ENCODE peak calls at places on chromosomes 16 and 17, in four cellular contexts. One of them, this sample, is unnamed.

GRCh38 chr16:1503110-1503955 is 10.2 kb downstream of the TELO2 start:
- DNase-seq in K562: no peak
- DNase-seq in GM12878: no peak
- DNase-seq in GM12891: no peak
- DNase-seq in this sample: no peak

GRCh38 chr17:19724501-19725420 is 8.4 kb upstream of the SLC47A2 start:
- DNase-seq in K562: no peak
- DNase-seq in GM12878: no peak
- DNase-seq in GM12891: peak
- DNase-seq in this sample: peak

GRCh38 chr16:17520567-17520966 is 49.8 kb upstream of the XYLT1 start:
- DNase-seq in K562: no peak
- DNase-seq in GM12878: no peak
- DNase-seq in GM12891: no peak
- DNase-seq in this sample: no peak

GRCh38 chr17:63431618-63431938 is 14.5 kb downstream of the CYB561 start:
- DNase-seq in K562: no peak
- DNase-seq in GM12878: no peak
- DNase-seq in GM12891: no peak
- DNase-seq in this sample: no peak

GRCh38 chr17:4675791-4676190 is 28.1 kb downstream of the PELP1 start:
- DNase-seq in K562: no peak
- DNase-seq in GM12878: no peak
- DNase-seq in GM12891: no peak
- DNase-seq in this sample: no peak

GRCh38 chr16:81446318-81447275 is 2.0 kb downstream of the CMIP start:
- DNase-seq in K562: no peak
- DNase-seq in GM12878: no peak
- DNase-seq in GM12891: peak
- DNase-seq in this sample: peak

GRCh38 chr16:70737377-70738082 is 51.7 kb upstream of the MTSS2 start:
- DNase-seq in K562: no peak
- DNase-seq in GM12878: peak
- DNase-seq in GM12891: peak
- DNase-seq in this sample: no peak

GRCh38 chr16:85651822-85652430 is 36.8 kb downstream of the GINS2 start:
- DNase-seq in K562: no peak
- DNase-seq in GM12878: no peak
- DNase-seq in GM12891: no peak
- DNase-seq in this sample: no peak

GRCh38 chr16:81505011-81505660 is 60.5 kb downstream of the CMIP start:
- DNase-seq in K562: peak
- DNase-seq in GM12878: peak
- DNase-seq in GM12891: peak
- DNase-seq in this sample: no peak

GRCh38 chr17:75720656-75721462 is at the start of gene ITGB4:
- DNase-seq in K562: peak
- DNase-seq in GM12878: no peak
- DNase-seq in GM12891: peak
- DNase-seq in this sample: peak

GRCh38 chr17:41624208-41625101 is at the start of gene KRT17:
- DNase-seq in K562: peak
- DNase-seq in GM12878: no peak
- DNase-seq in GM12891: no peak
- DNase-seq in this sample: peak

GRCh38 chr16:17296412-17296811 is 174.3 kb downstream of the XYLT1 start:
- DNase-seq in K562: no peak
- DNase-seq in GM12878: no peak
- DNase-seq in GM12891: no peak
- DNase-seq in this sample: no peak

GRCh38 chr16:27112093-27112811 is 45.5 kb downstream of the C16orf82 start:
- DNase-seq in K562: no peak
- DNase-seq in GM12878: no peak
- DNase-seq in GM12891: no peak
- DNase-seq in this sample: no peak

GRCh38 chr17:43517161-43517560 is 29.0 kb downstream of the ETV4 start:
- DNase-seq in K562: no peak
- DNase-seq in GM12878: peak
- DNase-seq in GM12891: no peak
- DNase-seq in this sample: no peak

GRCh38 chr16:56510544-56510943 is 9.3 kb downstream of the BBS2 start:
- DNase-seq in K562: no peak
- DNase-seq in GM12878: no peak
- DNase-seq in GM12891: no peak
- DNase-seq in this sample: no peak

GRCh38 chr17:17798573-17799255 is 38.1 kb downstream of the SREBF1 start:
- DNase-seq in K562: no peak
- DNase-seq in GM12878: no peak
- DNase-seq in GM12891: no peak
- DNase-seq in this sample: no peak

GRCh38 chr16:30654856-30655255 is 3.4 kb upstream of the FBRS start:
- DNase-seq in K562: no peak
- DNase-seq in GM12878: no peak
- DNase-seq in GM12891: no peak
- DNase-seq in this sample: no peak

GRCh38 chr16:66405057-66405783 is 21.9 kb upstream of the BEAN1 start:
- DNase-seq in K562: no peak
- DNase-seq in GM12878: no peak
- DNase-seq in GM12891: no peak
- DNase-seq in this sample: no peak

GRCh38 chr17:10477701-10478100 is 8.3 kb upstream of the MYH4 start:
- DNase-seq in K562: no peak
- DNase-seq in GM12878: no peak
- DNase-seq in GM12891: no peak
- DNase-seq in this sample: no peak

GRCh38 chr16:67186550-67186950 is 2.8 kb upstream of the MATCAP1 start:
- DNase-seq in K562: no peak
- DNase-seq in GM12878: no peak
- DNase-seq in GM12891: no peak
- DNase-seq in this sample: no peak

GRCh38 chr16:68490829-68491575 is 42.7 kb upstream of the SMPD3 start:
- DNase-seq in K562: no peak
- DNase-seq in GM12878: no peak
- DNase-seq in GM12891: peak
- DNase-seq in this sample: no peak

GRCh38 chr16:84825896-84826557 is 6.2 kb downstream of the CRISPLD2 start:
- DNase-seq in K562: no peak
- DNase-seq in GM12878: no peak
- DNase-seq in GM12891: no peak
- DNase-seq in this sample: no peak

GRCh38 chr17:3532859-3533142 is 24.8 kb downstream of the TRPV3 start:
- DNase-seq in K562: no peak
- DNase-seq in GM12878: no peak
- DNase-seq in GM12891: no peak
- DNase-seq in this sample: no peak

GRCh38 chr17:80212109-80212508 is 8.0 kb downstream of the SGSH start:
- DNase-seq in K562: no peak
- DNase-seq in GM12878: no peak
- DNase-seq in GM12891: no peak
- DNase-seq in this sample: no peak

GRCh38 chr17:75346906-75347305 is 57.7 kb upstream of the SLC25A19 start:
- DNase-seq in K562: peak
- DNase-seq in GM12878: no peak
- DNase-seq in GM12891: no peak
- DNase-seq in this sample: peak

GRCh38 chr17:3565143-3565542 is 7.5 kb upstream of the TRPV3 start:
- DNase-seq in K562: no peak
- DNase-seq in GM12878: no peak
- DNase-seq in GM12891: no peak
- DNase-seq in this sample: no peak

GRCh38 chr17:74443516-74444296 is 11.8 kb downstream of the GPRC5C start:
- DNase-seq in K562: no peak
- DNase-seq in GM12878: no peak
- DNase-seq in GM12891: no peak
- DNase-seq in this sample: no peak

GRCh38 chr17:56979091-56979480 is 1.2 kb downstream of the SCPEP1 start:
- DNase-seq in K562: no peak
- DNase-seq in GM12878: no peak
- DNase-seq in GM12891: no peak
- DNase-seq in this sample: no peak

GRCh38 chr16:85215478-85216120 is 103.3 kb upstream of the CIBAR2 start:
- DNase-seq in K562: peak
- DNase-seq in GM12878: no peak
- DNase-seq in GM12891: no peak
- DNase-seq in this sample: no peak

GRCh38 chr17:76414334-76415295 is 30.2 kb downstream of the SPHK1 start:
- DNase-seq in K562: peak
- DNase-seq in GM12878: no peak
- DNase-seq in GM12891: no peak
- DNase-seq in this sample: no peak

GRCh38 chr16:2235234-2235651 is 1.0 kb upstream of the DNASE1L2 start:
- DNase-seq in K562: no peak
- DNase-seq in GM12878: no peak
- DNase-seq in GM12891: no peak
- DNase-seq in this sample: no peak

GRCh38 chr17:77700165-77700881 is 258.2 kb upstream of the TNRC6C start:
- DNase-seq in K562: no peak
- DNase-seq in GM12878: no peak
- DNase-seq in GM12891: no peak
- DNase-seq in this sample: no peak
- TF ChIP-seq SPI1 in K562: no peak
- TF ChIP-seq SPI1 in GM12878: no peak
- TF ChIP-seq SPI1 in GM12891: no peak
- TF ChIP-seq SPI1 in this sample: no peak

GRCh38 chr17:81325974-81326358 is 30.9 kb upstream of the SLC38A10 start:
- DNase-seq in K562: no peak
- DNase-seq in GM12878: no peak
- DNase-seq in GM12891: no peak
- DNase-seq in this sample: no peak

GRCh38 chr17:81323083-81323369 is 27.9 kb upstream of the SLC38A10 start:
- DNase-seq in K562: no peak
- DNase-seq in GM12878: no peak
- DNase-seq in GM12891: no peak
- DNase-seq in this sample: no peak

GRCh38 chr17:81323411-81323868 is 28.3 kb upstream of the SLC38A10 start:
- DNase-seq in K562: no peak
- DNase-seq in GM12878: no peak
- DNase-seq in GM12891: no peak
- DNase-seq in this sample: no peak

GRCh38 chr17:81324177-81324905 is 29.2 kb upstream of the SLC38A10 start:
- DNase-seq in K562: no peak
- DNase-seq in GM12878: no peak
- DNase-seq in GM12891: no peak
- DNase-seq in this sample: no peak

DNA sequence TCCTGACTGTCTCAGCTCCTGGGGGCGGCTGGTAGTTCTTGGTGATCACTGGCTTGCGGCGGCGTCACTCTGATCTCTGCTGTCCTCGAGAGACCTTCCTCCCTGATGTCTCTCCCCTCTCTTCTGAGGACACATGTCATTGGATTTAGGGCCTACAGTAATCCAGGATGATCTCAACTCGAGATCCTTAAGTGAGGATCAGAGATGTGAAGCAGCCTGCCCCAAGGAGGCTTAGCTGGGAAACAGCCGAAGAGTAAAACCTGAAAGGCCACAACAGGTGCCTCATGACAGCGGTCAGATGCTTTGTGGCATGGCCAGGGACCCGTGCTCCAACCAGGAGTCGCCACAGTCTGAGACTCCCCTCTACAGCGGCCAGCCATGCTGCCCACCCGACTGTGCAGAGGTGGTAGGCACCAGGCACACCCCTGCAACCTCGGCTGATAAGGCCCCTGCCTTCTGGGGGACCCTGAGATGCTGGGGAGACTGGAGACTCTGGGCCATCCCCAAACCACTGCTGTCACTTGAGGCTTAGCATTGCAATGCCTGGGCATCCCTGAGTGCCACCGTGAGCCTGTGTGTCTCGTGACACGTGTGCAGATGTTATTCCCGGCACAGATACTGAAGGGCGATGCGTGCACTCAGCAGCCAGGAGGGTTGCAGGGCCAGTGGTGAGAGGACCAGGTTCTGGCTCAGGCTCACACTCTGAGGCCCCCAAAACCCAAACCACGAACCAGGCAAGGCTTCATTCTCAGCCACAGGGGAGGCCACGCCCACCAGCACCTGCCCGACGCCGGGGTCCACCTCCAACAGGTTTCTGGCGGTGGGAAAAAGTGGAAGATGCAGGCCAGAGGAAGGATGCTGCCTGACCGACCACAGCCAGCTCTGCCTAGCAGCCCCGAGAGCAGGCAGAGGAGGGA is 30.2 kb upstream of the SLC38A10 start:
- DNase-seq in K562: no peak
- DNase-seq in GM12878: no peak
- DNase-seq in GM12891: no peak
- DNase-seq in this sample: no peak
- TF ChIP-seq SPI1 in K562: no peak
- TF ChIP-seq SPI1 in GM12878: no peak
- TF ChIP-seq SPI1 in GM12891: no peak
- TF ChIP-seq SPI1 in this sample: no peak

GRCh38 chr16:11361751-11362742 is 16.8 kb downstream of the RMI2 start:
- DNase-seq in K562: no peak
- DNase-seq in GM12878: peak
- DNase-seq in GM12891: peak
- DNase-seq in this sample: no peak
- TF ChIP-seq SPI1 in K562: peak
- TF ChIP-seq SPI1 in GM12878: peak
- TF ChIP-seq SPI1 in GM12891: peak
- TF ChIP-seq SPI1 in this sample: peak

GRCh38 chr16:25045696-25046381 is 30.7 kb upstream of the ARHGAP17 start:
- DNase-seq in K562: no peak
- DNase-seq in GM12878: no peak
- DNase-seq in GM12891: no peak
- DNase-seq in this sample: no peak
- TF ChIP-seq SPI1 in K562: peak
- TF ChIP-seq SPI1 in GM12878: no peak
- TF ChIP-seq SPI1 in GM12891: no peak
- TF ChIP-seq SPI1 in this sample: no peak